ENCODE peak calls at places on chromosomes 6 and 20, in six cellular contexts. One of them, this sample, is unnamed.

GRCh38 chr20:63191400-63191799 is 24.5 kb downstream of the YTHDF1 start:
- DNase-seq in GM12865: no peak
- DNase-seq in dorsolateral prefrontal cortex: peak
- DNase-seq in cardiac muscle cell: no peak
- DNase-seq in left ventricle myocardium inferior: no peak
- DNase-seq in heart left ventricle: no peak
- DNase-seq in this sample: no peak

GRCh38 chr20:50561379-50562078 is 51.3 kb downstream of the PTPN1 start:
- DNase-seq in GM12865: peak
- DNase-seq in dorsolateral prefrontal cortex: no peak
- DNase-seq in cardiac muscle cell: no peak
- DNase-seq in left ventricle myocardium inferior: no peak
- DNase-seq in heart left ventricle: no peak
- DNase-seq in this sample: peak

GRCh38 chr6:116557863-116558262 is 4.3 kb downstream of the CALHM4 start:
- DNase-seq in GM12865: no peak
- DNase-seq in dorsolateral prefrontal cortex: no peak
- DNase-seq in cardiac muscle cell: peak
- DNase-seq in left ventricle myocardium inferior: peak
- DNase-seq in heart left ventricle: peak
- DNase-seq in this sample: no peak

GRCh38 chr6:90095788-90096187 is 200.9 kb downstream of the BACH2 start:
- DNase-seq in GM12865: no peak
- DNase-seq in dorsolateral prefrontal cortex: no peak
- DNase-seq in cardiac muscle cell: no peak
- DNase-seq in left ventricle myocardium inferior: no peak
- DNase-seq in heart left ventricle: no peak
- DNase-seq in this sample: no peak

GRCh38 chr20:62780204-62780603 is 16.1 kb upstream of the MRGBP start:
- DNase-seq in GM12865: no peak
- DNase-seq in dorsolateral prefrontal cortex: no peak
- DNase-seq in cardiac muscle cell: no peak
- DNase-seq in left ventricle myocardium inferior: no peak
- DNase-seq in heart left ventricle: no peak
- DNase-seq in this sample: no peak

GRCh38 chr6:44094403-44095242 is 32.6 kb downstream of the MRPL14 start:
- DNase-seq in GM12865: no peak
- DNase-seq in dorsolateral prefrontal cortex: no peak
- DNase-seq in cardiac muscle cell: no peak
- DNase-seq in left ventricle myocardium inferior: no peak
- DNase-seq in heart left ventricle: no peak
- DNase-seq in this sample: no peak

GRCh38 chr6:31402324-31403282 is 792 bp upstream of the MICA start:
- DNase-seq in GM12865: peak
- DNase-seq in dorsolateral prefrontal cortex: no peak
- DNase-seq in cardiac muscle cell: no peak
- DNase-seq in left ventricle myocardium inferior: no peak
- DNase-seq in heart left ventricle: no peak
- DNase-seq in this sample: peak

GRCh38 chr20:54598351-54598750 is 123.0 kb downstream of the DOK5 start:
- DNase-seq in GM12865: no peak
- DNase-seq in dorsolateral prefrontal cortex: no peak
- DNase-seq in cardiac muscle cell: no peak
- DNase-seq in left ventricle myocardium inferior: no peak
- DNase-seq in heart left ventricle: no peak
- DNase-seq in this sample: no peak

GRCh38 chr6:36139431-36139830 is 9.1 kb downstream of the MAPK13 start:
- DNase-seq in GM12865: no peak
- DNase-seq in dorsolateral prefrontal cortex: no peak
- DNase-seq in cardiac muscle cell: peak
- DNase-seq in left ventricle myocardium inferior: no peak
- DNase-seq in heart left ventricle: no peak
- DNase-seq in this sample: peak

GRCh38 chr6:137465378-137466009 is 28.7 kb downstream of the OLIG3 start:
- DNase-seq in GM12865: peak
- DNase-seq in dorsolateral prefrontal cortex: no peak
- DNase-seq in cardiac muscle cell: no peak
- DNase-seq in left ventricle myocardium inferior: no peak
- DNase-seq in heart left ventricle: no peak
- DNase-seq in this sample: no peak

GRCh38 chr6:34468378-34468892 is 2.6 kb downstream of the PACSIN1 start:
- DNase-seq in GM12865: peak
- DNase-seq in dorsolateral prefrontal cortex: no peak
- DNase-seq in cardiac muscle cell: no peak
- DNase-seq in left ventricle myocardium inferior: no peak
- DNase-seq in heart left ventricle: no peak
- DNase-seq in this sample: no peak

GRCh38 chr6:81589465-81590313 is 162.8 kb downstream of the TENT5A start:
- DNase-seq in GM12865: no peak
- DNase-seq in dorsolateral prefrontal cortex: no peak
- DNase-seq in cardiac muscle cell: no peak
- DNase-seq in left ventricle myocardium inferior: no peak
- DNase-seq in heart left ventricle: no peak
- DNase-seq in this sample: no peak

GRCh38 chr6:33207569-33208088 is 671 bp upstream of the RING1 start:
- DNase-seq in GM12865: no peak
- DNase-seq in dorsolateral prefrontal cortex: no peak
- DNase-seq in cardiac muscle cell: peak
- DNase-seq in left ventricle myocardium inferior: peak
- DNase-seq in heart left ventricle: peak
- DNase-seq in this sample: no peak

GRCh38 chr20:32368930-32369329 is 10.8 kb downstream of the ASXL1 start:
- DNase-seq in GM12865: no peak
- DNase-seq in dorsolateral prefrontal cortex: no peak
- DNase-seq in cardiac muscle cell: no peak
- DNase-seq in left ventricle myocardium inferior: no peak
- DNase-seq in heart left ventricle: no peak
- DNase-seq in this sample: no peak

GRCh38 chr6:24778878-24779277 is 4.1 kb downstream of the GMNN start:
- DNase-seq in GM12865: no peak
- DNase-seq in dorsolateral prefrontal cortex: no peak
- DNase-seq in cardiac muscle cell: no peak
- DNase-seq in left ventricle myocardium inferior: no peak
- DNase-seq in heart left ventricle: no peak
- DNase-seq in this sample: no peak

GRCh38 chr6:24780206-24780605 is 5.5 kb downstream of the GMNN start:
- DNase-seq in GM12865: no peak
- DNase-seq in dorsolateral prefrontal cortex: no peak
- DNase-seq in cardiac muscle cell: no peak
- DNase-seq in left ventricle myocardium inferior: no peak
- DNase-seq in heart left ventricle: no peak
- DNase-seq in this sample: no peak

GRCh38 chr6:24778121-24778520 is 3.4 kb downstream of the GMNN start:
- DNase-seq in GM12865: no peak
- DNase-seq in dorsolateral prefrontal cortex: no peak
- DNase-seq in cardiac muscle cell: no peak
- DNase-seq in left ventricle myocardium inferior: no peak
- DNase-seq in heart left ventricle: no peak
- DNase-seq in this sample: no peak

GRCh38 chr6:24777227-24777626 is 2.5 kb downstream of the GMNN start:
- DNase-seq in GM12865: no peak
- DNase-seq in dorsolateral prefrontal cortex: no peak
- DNase-seq in cardiac muscle cell: no peak
- DNase-seq in left ventricle myocardium inferior: no peak
- DNase-seq in heart left ventricle: no peak
- DNase-seq in this sample: no peak

DNA sequence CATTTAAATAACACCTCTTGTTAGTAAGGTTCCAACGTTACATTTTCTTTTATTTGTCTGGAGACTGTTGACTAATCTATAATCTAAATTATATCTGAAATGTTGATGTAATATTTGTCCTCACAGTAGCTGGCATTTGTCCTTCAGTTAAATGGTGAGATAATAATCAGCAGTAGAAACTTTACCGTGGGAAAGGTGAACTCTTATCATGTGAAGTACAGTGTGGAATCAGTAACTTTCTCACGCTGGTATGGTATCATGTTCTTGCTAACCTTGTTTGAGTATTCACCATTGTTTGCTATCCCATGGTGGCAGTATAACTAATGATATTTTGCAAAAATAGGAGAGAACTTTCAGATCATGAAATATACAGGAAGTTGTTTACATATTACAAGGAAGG is 4.7 kb downstream of the GMNN start:
- DNase-seq in GM12865: peak
- DNase-seq in dorsolateral prefrontal cortex: no peak
- DNase-seq in cardiac muscle cell: no peak
- DNase-seq in left ventricle myocardium inferior: no peak
- DNase-seq in heart left ventricle: no peak
- DNase-seq in this sample: peak
- TF ChIP-seq CTCF in GM12865: no peak
- TF ChIP-seq CTCF in dorsolateral prefrontal cortex: no peak
- TF ChIP-seq CTCF in cardiac muscle cell: no peak
- TF ChIP-seq CTCF in left ventricle myocardium inferior: no peak
- TF ChIP-seq CTCF in heart left ventricle: no peak
- TF ChIP-seq CTCF in this sample: no peak

GRCh38 chr6:99613398-99613704 is 6.7 kb downstream of the PRDM13 start:
- DNase-seq in GM12865: peak
- DNase-seq in dorsolateral prefrontal cortex: no peak
- DNase-seq in cardiac muscle cell: peak
- DNase-seq in left ventricle myocardium inferior: no peak
- DNase-seq in heart left ventricle: no peak
- DNase-seq in this sample: peak
- TF ChIP-seq CTCF in GM12865: peak
- TF ChIP-seq CTCF in dorsolateral prefrontal cortex: no peak
- TF ChIP-seq CTCF in cardiac muscle cell: peak
- TF ChIP-seq CTCF in left ventricle myocardium inferior: peak
- TF ChIP-seq CTCF in heart left ventricle: peak
- TF ChIP-seq CTCF in this sample: peak

GRCh38 chr20:45346851-45347250 is 1.4 kb downstream of the SDC4 start:
- DNase-seq in GM12865: no peak
- DNase-seq in dorsolateral prefrontal cortex: no peak
- DNase-seq in cardiac muscle cell: no peak
- DNase-seq in left ventricle myocardium inferior: no peak
- DNase-seq in heart left ventricle: no peak
- DNase-seq in this sample: no peak

GRCh38 chr20:45346291-45346718 is 1.9 kb downstream of the SDC4 start:
- DNase-seq in GM12865: no peak
- DNase-seq in dorsolateral prefrontal cortex: no peak
- DNase-seq in cardiac muscle cell: no peak
- DNase-seq in left ventricle myocardium inferior: no peak
- DNase-seq in heart left ventricle: no peak
- DNase-seq in this sample: no peak

GRCh38 chr20:45347297-45347935 is 808 bp downstream of the SDC4 start:
- DNase-seq in GM12865: no peak
- DNase-seq in dorsolateral prefrontal cortex: no peak
- DNase-seq in cardiac muscle cell: no peak
- DNase-seq in left ventricle myocardium inferior: no peak
- DNase-seq in heart left ventricle: no peak
- DNase-seq in this sample: no peak

GRCh38 chr20:45350217-45350616 is 2.0 kb upstream of the SDC4 start:
- DNase-seq in GM12865: no peak
- DNase-seq in dorsolateral prefrontal cortex: no peak
- DNase-seq in cardiac muscle cell: no peak
- DNase-seq in left ventricle myocardium inferior: no peak
- DNase-seq in heart left ventricle: no peak
- DNase-seq in this sample: no peak

GRCh38 chr20:45347936-45348809 is at the start of gene SDC4:
- DNase-seq in GM12865: no peak
- DNase-seq in dorsolateral prefrontal cortex: no peak
- DNase-seq in cardiac muscle cell: peak
- DNase-seq in left ventricle myocardium inferior: peak
- DNase-seq in heart left ventricle: peak
- DNase-seq in this sample: peak
- TF ChIP-seq CTCF in GM12865: no peak
- TF ChIP-seq CTCF in dorsolateral prefrontal cortex: no peak
- TF ChIP-seq CTCF in cardiac muscle cell: no peak
- TF ChIP-seq CTCF in left ventricle myocardium inferior: no peak
- TF ChIP-seq CTCF in heart left ventricle: no peak
- TF ChIP-seq CTCF in this sample: no peak

GRCh38 chr6:684831-685636 is 7.9 kb downstream of the EXOC2 start:
- DNase-seq in GM12865: peak
- DNase-seq in dorsolateral prefrontal cortex: no peak
- DNase-seq in cardiac muscle cell: no peak
- DNase-seq in left ventricle myocardium inferior: no peak
- DNase-seq in heart left ventricle: no peak
- DNase-seq in this sample: peak

GRCh38 chr6:680666-681374 is 12.1 kb downstream of the EXOC2 start:
- DNase-seq in GM12865: no peak
- DNase-seq in dorsolateral prefrontal cortex: no peak
- DNase-seq in cardiac muscle cell: no peak
- DNase-seq in left ventricle myocardium inferior: no peak
- DNase-seq in heart left ventricle: no peak
- DNase-seq in this sample: no peak

GRCh38 chr6:689223-689622 is 3.7 kb downstream of the EXOC2 start:
- DNase-seq in GM12865: no peak
- DNase-seq in dorsolateral prefrontal cortex: no peak
- DNase-seq in cardiac muscle cell: no peak
- DNase-seq in left ventricle myocardium inferior: no peak
- DNase-seq in heart left ventricle: no peak
- DNase-seq in this sample: no peak

GRCh38 chr6:683742-684440 is 9.0 kb downstream of the EXOC2 start:
- DNase-seq in GM12865: no peak
- DNase-seq in dorsolateral prefrontal cortex: no peak
- DNase-seq in cardiac muscle cell: peak
- DNase-seq in left ventricle myocardium inferior: no peak
- DNase-seq in heart left ventricle: no peak
- DNase-seq in this sample: no peak

DNA sequence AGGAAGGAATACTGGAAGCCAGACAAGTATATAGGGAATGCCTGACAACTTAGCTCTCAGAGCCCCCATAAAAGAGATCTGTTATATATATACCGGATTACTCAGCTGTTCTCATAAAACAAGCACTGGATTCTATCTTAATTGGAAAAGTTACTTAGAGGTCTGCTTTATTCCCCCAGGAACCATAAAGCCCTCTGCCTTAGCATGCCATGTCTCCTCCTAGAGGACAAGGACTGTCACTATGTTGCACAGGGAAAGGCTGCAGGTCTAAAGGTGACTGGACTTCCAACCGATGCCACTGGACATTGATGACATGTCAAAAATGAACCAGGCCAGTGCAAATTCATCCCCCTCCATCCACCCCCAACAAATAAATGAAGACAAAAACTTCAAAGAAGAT is 6.4 kb downstream of the EXOC2 start:
- DNase-seq in GM12865: no peak
- DNase-seq in dorsolateral prefrontal cortex: no peak
- DNase-seq in cardiac muscle cell: peak
- DNase-seq in left ventricle myocardium inferior: no peak
- DNase-seq in heart left ventricle: no peak
- DNase-seq in this sample: no peak
- TF ChIP-seq CTCF in GM12865: no peak
- TF ChIP-seq CTCF in dorsolateral prefrontal cortex: no peak
- TF ChIP-seq CTCF in cardiac muscle cell: peak
- TF ChIP-seq CTCF in left ventricle myocardium inferior: peak
- TF ChIP-seq CTCF in heart left ventricle: peak
- TF ChIP-seq CTCF in this sample: peak

GRCh38 chr20:37999526-38000263 is 33.6 kb downstream of the TTI1 start:
- DNase-seq in GM12865: no peak
- DNase-seq in dorsolateral prefrontal cortex: peak
- DNase-seq in cardiac muscle cell: no peak
- DNase-seq in left ventricle myocardium inferior: no peak
- DNase-seq in heart left ventricle: no peak
- DNase-seq in this sample: no peak
- TF ChIP-seq CTCF in GM12865: no peak
- TF ChIP-seq CTCF in dorsolateral prefrontal cortex: no peak
- TF ChIP-seq CTCF in cardiac muscle cell: no peak
- TF ChIP-seq CTCF in left ventricle myocardium inferior: no peak
- TF ChIP-seq CTCF in heart left ventricle: no peak
- TF ChIP-seq CTCF in this sample: no peak

GRCh38 chr6:150741633-150742200 is 123.8 kb upstream of the MTHFD1L start:
- DNase-seq in GM12865: peak
- DNase-seq in dorsolateral prefrontal cortex: no peak
- DNase-seq in cardiac muscle cell: peak
- DNase-seq in left ventricle myocardium inferior: no peak
- DNase-seq in heart left ventricle: no peak
- DNase-seq in this sample: peak
- TF ChIP-seq CTCF in GM12865: peak
- TF ChIP-seq CTCF in dorsolateral prefrontal cortex: peak
- TF ChIP-seq CTCF in cardiac muscle cell: peak
- TF ChIP-seq CTCF in left ventricle myocardium inferior: peak
- TF ChIP-seq CTCF in heart left ventricle: peak
- TF ChIP-seq CTCF in this sample: peak

GRCh38 chr6:4348462-4349112 is 213.2 kb upstream of the ECI2 start:
- DNase-seq in GM12865: peak
- DNase-seq in dorsolateral prefrontal cortex: no peak
- DNase-seq in cardiac muscle cell: no peak
- DNase-seq in left ventricle myocardium inferior: no peak
- DNase-seq in heart left ventricle: no peak
- DNase-seq in this sample: peak
- TF ChIP-seq CTCF in GM12865: no peak
- TF ChIP-seq CTCF in dorsolateral prefrontal cortex: no peak
- TF ChIP-seq CTCF in cardiac muscle cell: no peak
- TF ChIP-seq CTCF in left ventricle myocardium inferior: no peak
- TF ChIP-seq CTCF in heart left ventricle: no peak
- TF ChIP-seq CTCF in this sample: no peak